ENCODE peak calls at places on chromosome 17, in four cellular contexts. U is GM23338, K is hepatocyte, I is PC-3. A is an unnamed sample.

GRCh38 chr17:7593296-7593695 is 3.4 kb upstream of the SOX15 start:
- DNase-seq in I (no peak), K (no peak), U (no peak), A (no peak)

GRCh38 chr17:79341529-79341780 is 266.8 kb downstream of the ENGASE start:
- DNase-seq in K (no peak), U (no peak), I (no peak), A (no peak)

GRCh38 chr17:10156579-10157488 is 41.6 kb downstream of the GAS7 start:
- DNase-seq in U (no peak), K (no peak), I (no peak), A (no peak)

GRCh38 chr17:65193305-65194293 is 56.4 kb downstream of the RGS9 start:
- DNase-seq in K (no peak), I (no peak), U (no peak), A (no peak)

GRCh38 chr17:7217113-7217987 is 2.3 kb downstream of the DLG4 start:
- DNase-seq in I (peak; percentile 45), U (peak; percentile 89), K (peak; percentile 86), A (peak; percentile 81)

GRCh38 chr17:43713494-43714162 is 45.0 kb downstream of the SOST start:
- DNase-seq in I (peak; percentile 60), K (peak; percentile 54), U (peak; percentile 58), A (peak; percentile 57)

GRCh38 chr17:49439673-49440571 is 25.2 kb upstream of the PHB1 start:
- DNase-seq in K (no peak), U (no peak), I (no peak), A (peak; percentile 22)

GRCh38 chr17:41340934-41341861 is 9.4 kb downstream of the KRT33A start:
- DNase-seq in K (no peak), I (no peak), U (no peak), A (no peak)

GRCh38 chr17:18992454-18993130 is 12.0 kb downstream of the FAM83G start:
- DNase-seq in I (no peak), K (no peak), U (no peak), A (no peak)

GRCh38 chr17:28030386-28030785 is 12.1 kb upstream of the NLK start:
- DNase-seq in K (peak; percentile 15), I (no peak), U (no peak), A (no peak)

GRCh38 chr17:32541640-32542039 is 54.8 kb downstream of the CDK5R1 start:
- DNase-seq in I (no peak), U (peak; percentile 57), K (no peak), A (no peak)

GRCh38 chr17:63019138-63019873 is 53.3 kb downstream of the TANC2 start:
- DNase-seq in I (no peak), K (no peak), U (no peak), A (no peak)

GRCh38 chr17:60258313-60258712 is 108.5 kb downstream of the CA4 start:
- DNase-seq in I (no peak), K (no peak), U (no peak), A (no peak)

GRCh38 chr17:50150354-50151040 is at the start of gene PPP1R9B:
- DNase-seq in U (no peak), I (no peak), K (no peak), A (no peak)

GRCh38 chr17:40026816-40027613 is 11.8 kb downstream of the CSF3 start:
- DNase-seq in K (peak; percentile 91), I (peak; percentile 83), U (peak; percentile 96), A (peak; percentile 92)

GRCh38 chr17:62562656-62563055 is 64.8 kb upstream of the MRC2 start:
- DNase-seq in I (peak; percentile 90), U (no peak), K (no peak), A (no peak)

GRCh38 chr17:44095647-44096496 is 25.3 kb downstream of the G6PC3 start:
- DNase-seq in U (peak; percentile 96), I (peak; percentile 65), K (peak; percentile 92), A (peak; percentile 92)

GRCh38 chr17:77741109-77741508 is 217.4 kb upstream of the TNRC6C start:
- DNase-seq in U (peak; percentile 75), K (no peak), I (peak; percentile 42), A (no peak)

GRCh38 chr17:59329558-59330313 is 1.7 kb upstream of the YPEL2 start:
- DNase-seq in K (peak; percentile 83), U (peak; percentile 87), I (peak; percentile 78), A (peak; percentile 93)

GRCh38 chr17:65604070-65604469 is 42.6 kb upstream of the AXIN2 start:
- DNase-seq in I (peak; percentile 68), U (no peak), K (no peak), A (no peak)

GRCh38 chr17:35766903-35767510 is 6.3 kb downstream of the C17orf50 start:
- DNase-seq in K (peak; percentile 59), U (no peak), I (peak; percentile 61), A (no peak)

GRCh38 chr17:59331929-59332889 is 754 bp downstream of the YPEL2 start:
- DNase-seq in K (peak; percentile 58), I (no peak), U (peak; percentile 52), A (peak; percentile 58)

GRCh38 chr17:41510251-41511065 is 5.0 kb upstream of the KRT13 start:
- DNase-seq in U (peak; percentile 47), I (no peak), K (peak; percentile 48), A (no peak)

GRCh38 chr17:76009969-76010661 is 9.5 kb downstream of the CDK3 start:
- DNase-seq in I (peak; percentile 1), U (no peak), K (no peak), A (no peak)

GRCh38 chr17:44788139-44788538 is 29.4 kb downstream of the ADAM11 start:
- DNase-seq in I (no peak), U (no peak), K (no peak), A (no peak)

GRCh38 chr17:72976971-72977767 is 115.3 kb downstream of the SLC39A11 start:
- DNase-seq in U (no peak), K (peak; percentile 75), I (peak; percentile 82), A (no peak)

GRCh38 chr17:67245073-67245693 is at the start of gene HELZ:
- DNase-seq in U (peak; percentile 93), I (peak; percentile 87), K (peak; percentile 95), A (peak; percentile 87)

GRCh38 chr17:68863091-68863652 is 92.0 kb downstream of the ABCA8 start:
- DNase-seq in I (no peak), U (no peak), K (no peak), A (no peak)
- H3K4me3 ChIP-seq in I (no peak overlapping the region), U (no peak overlapping the region), K (no peak overlapping the region), A (no peak overlapping the region)

GRCh38 chr17:48333034-48333491 is 97.0 kb downstream of the SKAP1 start:
- DNase-seq in U (no peak), I (peak; percentile 41), K (no peak), A (no peak)
- H3K4me2 ChIP-seq in U (no peak overlapping the region), I (peak overlapping the region; percentile 20), K (no peak overlapping the region), A (no peak overlapping the region)

GRCh38 chr17:81049372-81049911 is 14.5 kb downstream of the BAIAP2 start:
- DNase-seq in K (no peak), U (no peak), I (no peak), A (no peak)
- TF ChIP-seq CTCF in K (no peak), U (no peak), I (no peak), A (no peak)

GRCh38 chr17:80722656-80723055 is 178.0 kb downstream of the RPTOR start:
- DNase-seq in U (no peak), I (no peak), K (no peak), A (no peak)

GRCh38 chr17:80727409-80727755 is 182.7 kb downstream of the RPTOR start:
- DNase-seq in K (no peak), I (no peak), U (no peak), A (no peak)

GRCh38 chr17:80726558-80727408 is 182.1 kb downstream of the RPTOR start:
- DNase-seq in U (no peak), K (no peak), I (no peak), A (no peak)

GRCh38 chr17:80725532-80725931 is 180.9 kb downstream of the RPTOR start:
- DNase-seq in K (no peak), U (no peak), I (no peak), A (no peak)

DNA sequence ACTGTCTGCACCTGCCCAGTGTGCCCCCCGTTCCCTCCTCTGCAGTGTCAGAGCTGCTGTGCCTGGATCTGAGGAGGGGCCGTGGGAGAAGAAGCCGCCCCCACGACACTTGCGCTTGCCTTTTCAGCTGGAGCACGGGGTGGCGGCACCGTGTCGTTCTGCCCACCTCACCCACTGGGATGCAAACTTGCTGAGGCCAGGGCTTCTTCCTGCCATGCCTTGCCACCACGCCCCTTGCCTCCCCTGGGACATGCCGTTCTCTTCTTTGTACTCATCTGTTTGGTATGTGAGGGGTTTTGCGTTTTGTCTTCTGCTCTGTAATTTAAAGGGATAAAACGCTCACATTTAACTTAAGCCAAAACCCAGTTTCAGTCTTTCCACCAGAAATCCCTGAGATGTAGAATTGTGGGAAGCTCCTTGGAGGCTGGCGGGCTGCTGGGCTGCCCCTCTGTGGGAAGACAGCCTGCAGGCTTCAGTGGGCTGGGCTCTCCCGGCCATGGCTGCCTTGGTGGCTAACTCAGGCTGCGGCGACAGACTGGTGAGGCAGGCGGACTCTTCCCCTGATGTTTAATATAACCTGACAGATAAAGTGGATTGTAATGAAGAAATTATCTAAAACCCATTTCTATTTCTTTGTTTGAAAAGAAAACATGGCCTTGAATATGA is 180.2 kb downstream of the RPTOR start:
- DNase-seq in K (peak; percentile 45), I (peak; percentile 66), U (no peak), A (no peak)
- H3K4me3 ChIP-seq in K (no peak overlapping the region), I (no peak overlapping the region), U (no peak overlapping the region), A (no peak overlapping the region)

DNA sequence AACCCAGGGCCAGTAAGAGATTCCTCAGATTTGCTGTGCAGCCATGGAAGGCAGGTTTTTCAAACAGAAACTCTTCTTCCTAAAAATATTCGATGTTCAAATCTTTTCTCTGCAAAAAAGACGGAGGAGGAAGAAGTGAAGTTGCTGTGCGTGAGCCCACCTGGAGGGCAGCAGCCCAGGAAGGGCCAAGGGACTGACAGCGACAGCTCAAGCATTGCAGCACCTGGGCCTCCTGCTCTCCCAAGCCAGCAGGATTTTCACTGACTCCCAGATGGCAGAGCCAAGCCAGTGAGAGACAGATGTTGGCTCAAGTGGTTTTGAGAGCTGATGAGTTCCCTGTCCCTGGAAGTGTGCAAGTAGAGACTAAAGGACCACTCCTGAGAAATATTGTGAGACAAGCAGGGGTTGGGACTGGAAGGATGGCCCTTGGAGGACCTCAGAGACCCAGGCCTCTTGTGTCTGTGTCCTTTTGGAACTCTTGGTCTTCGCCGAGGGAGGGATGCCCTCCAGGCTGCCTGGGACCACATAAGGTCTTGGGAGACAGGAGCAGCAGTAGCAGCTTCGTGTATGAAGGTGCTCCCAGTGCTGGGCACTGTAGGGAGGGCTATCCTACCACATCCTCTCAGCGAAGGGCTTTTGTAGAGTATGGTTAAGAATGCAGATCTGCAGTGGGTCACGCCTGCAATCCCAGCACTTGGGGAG is 29.3 kb upstream of the TNFRSF13B start:
- DNase-seq in K (no peak), I (no peak), U (no peak), A (no peak)
- H3K4me2 ChIP-seq in K (no peak overlapping the region), I (no peak overlapping the region), U (no peak overlapping the region), A (no peak overlapping the region)

GRCh38 chr17:81807210-81807719 is 3.3 kb downstream of the GCGR start:
- DNase-seq in I (no peak), K (no peak), U (no peak), A (no peak)

GRCh38 chr17:81810476-81810875 is 6.5 kb downstream of the GCGR start:
- DNase-seq in I (no peak), U (no peak), K (no peak), A (no peak)

GRCh38 chr17:81809556-81809998 is 5.6 kb downstream of the GCGR start:
- DNase-seq in K (no peak), U (no peak), I (no peak), A (no peak)

GRCh38 chr17:81807839-81808238 is 3.9 kb downstream of the GCGR start:
- DNase-seq in I (no peak), U (no peak), K (no peak), A (no peak)

GRCh38 chr17:81808778-81809555 is 5.0 kb downstream of the GCGR start:
- DNase-seq in I (no peak), K (no peak), U (no peak), A (no peak)
- TF ChIP-seq CTCF in I (peak; percentile 41), K (no peak), U (no peak), A (no peak)

A was measured in neural progenitor cell.